ENCODE peak calls at places on chromosome 13, in seven cellular contexts. I is epithelial cell of esophagus, C is BE2C, D is NB4, M is astrocyte of the spinal cord, G is fibroblast of lung, L is AG04450. F is an unnamed sample.

GRCh38 chr13:63351533-63351932 is 1935.9 kb upstream of the PCDH20 start:
- DNase-seq in C (no peak), M (no peak), G (peak; percentile 1), I (no peak), D (no peak), L (no peak), F (no peak)

GRCh38 chr13:60583196-60583908 is 186.3 kb downstream of the TDRD3 start:
- DNase-seq in I (no peak), L (no peak), D (peak; percentile 93), G (peak; percentile 85), C (no peak), M (peak; percentile 79), F (peak; percentile 92)

GRCh38 chr13:65036999-65037398 is 2193.1 kb downstream of the PCDH9 start:
- DNase-seq in G (peak; percentile 7), M (no peak), D (no peak), I (no peak), C (no peak), L (no peak), F (no peak)

GRCh38 chr13:88125055-88125454 is 453.9 kb downstream of the SLITRK5 start:
- DNase-seq in L (no peak), G (no peak), C (no peak), D (no peak), I (no peak), M (no peak), F (no peak)

GRCh38 chr13:40401911-40402776 is 264.3 kb downstream of the FOXO1 start:
- DNase-seq in D (peak; percentile 100), I (peak; percentile 90), C (peak; percentile 39), G (peak; percentile 97), L (peak; percentile 79), M (peak; percentile 98), F (peak; percentile 99)

GRCh38 chr13:33868343-33868994 is 50.5 kb downstream of the RFC3 start:
- DNase-seq in D (peak; percentile 7), G (no peak), M (no peak), C (no peak), L (no peak), I (peak; percentile 54), F (no peak)

GRCh38 chr13:57123660-57124059 is 17.1 kb upstream of the PRR20A start:
- DNase-seq in D (no peak), L (no peak), I (no peak), M (peak; percentile 9), G (peak; percentile 3), C (no peak), F (peak; percentile 8)

GRCh38 chr13:110283661-110284516 is 23.1 kb downstream of the COL4A1 start:
- DNase-seq in G (peak; percentile 86), M (peak; percentile 65), D (no peak), L (no peak), C (no peak), I (no peak), F (peak; percentile 39)

GRCh38 chr13:97743946-97744345 is 209.5 kb upstream of the IPO5 start:
- DNase-seq in I (no peak), D (no peak), G (no peak), L (no peak), C (no peak), M (peak; percentile 9), F (peak; percentile 80)

GRCh38 chr13:109684836-109685602 is 101.4 kb downstream of the IRS2 start:
- DNase-seq in M (no peak), C (peak; percentile 31), G (peak; percentile 41), L (no peak), D (no peak), I (peak; percentile 91), F (peak; percentile 81)

GRCh38 chr13:74074723-74075122 is 59.5 kb downstream of the KLF12 start:
- DNase-seq in I (peak; percentile 46), G (peak; percentile 66), D (no peak), C (no peak), L (no peak), M (no peak), F (peak; percentile 55)

GRCh38 chr13:59230484-59231264 is 933.1 kb downstream of the DIAPH3 start:
- DNase-seq in G (no peak), L (no peak), M (no peak), I (no peak), D (no peak), C (no peak), F (no peak)

GRCh38 chr13:20270163-20270865 is 38.2 kb upstream of the GJB6 start:
- DNase-seq in I (peak; percentile 65), L (no peak), D (no peak), G (peak; percentile 50), C (no peak), M (peak; percentile 15), F (no peak)

GRCh38 chr13:98954313-98954712 is 23.6 kb downstream of the DOCK9 start:
- DNase-seq in D (no peak), M (peak; percentile 51), I (no peak), C (no peak), G (no peak), L (no peak), F (no peak)

GRCh38 chr13:67052550-67053237 is 177.4 kb downstream of the PCDH9 start:
- DNase-seq in L (no peak), I (no peak), M (no peak), G (no peak), D (no peak), C (no peak), F (no peak)

GRCh38 chr13:100392709-100393630 is 195.6 kb downstream of the GGACT start:
- DNase-seq in I (peak; percentile 97), D (peak; percentile 98), L (peak; percentile 98), M (peak; percentile 100), C (peak; percentile 48), G (peak; percentile 100), F (peak; percentile 99)

GRCh38 chr13:43880451-43880850 is 747 bp downstream of the LACC1 start:
- DNase-seq in G (no peak), C (no peak), M (no peak), D (no peak), I (peak; percentile 3), L (no peak), F (no peak)

GRCh38 chr13:68428292-68428691 is 1198.2 kb upstream of the PCDH9 start:
- DNase-seq in M (peak; percentile 25), L (no peak), D (no peak), C (no peak), I (peak; percentile 22), G (peak; percentile 56), F (no peak)

GRCh38 chr13:110412132-110412912 is 105.2 kb downstream of the COL4A2 start:
- DNase-seq in I (peak; percentile 97), L (peak; percentile 98), M (peak; percentile 99), C (peak; percentile 77), D (peak; percentile 87), G (peak; percentile 99), F (peak; percentile 100)

GRCh38 chr13:66222127-66222526 is 1008.0 kb downstream of the PCDH9 start:
- DNase-seq in I (no peak), L (no peak), G (no peak), D (peak; percentile 84), M (no peak), C (no peak), F (no peak)

GRCh38 chr13:98315466-98315865 is 138.4 kb upstream of the RNF113B start:
- DNase-seq in G (peak; percentile 59), D (no peak), C (no peak), M (peak; percentile 48), I (no peak), L (no peak), F (peak; percentile 63)

GRCh38 chr13:50549221-50549942 is 294.1 kb downstream of the DLEU7 start:
- DNase-seq in G (no peak), L (no peak), M (no peak), C (no peak), D (no peak), I (no peak), F (no peak)

GRCh38 chr13:34943675-34944634 is 1.9 kb downstream of the NBEA start:
- DNase-seq in C (no peak), D (no peak), G (no peak), L (no peak), M (no peak), I (no peak), F (no peak)
- H3K4me3 ChIP-seq in C (peak overlapping the region; percentile 85), D (no peak overlapping the region), G (peak overlapping the region; percentile 85), L (no peak overlapping the region), M (peak overlapping the region; percentile 68), I (no peak overlapping the region), F (peak overlapping the region; percentile 67)

DNA sequence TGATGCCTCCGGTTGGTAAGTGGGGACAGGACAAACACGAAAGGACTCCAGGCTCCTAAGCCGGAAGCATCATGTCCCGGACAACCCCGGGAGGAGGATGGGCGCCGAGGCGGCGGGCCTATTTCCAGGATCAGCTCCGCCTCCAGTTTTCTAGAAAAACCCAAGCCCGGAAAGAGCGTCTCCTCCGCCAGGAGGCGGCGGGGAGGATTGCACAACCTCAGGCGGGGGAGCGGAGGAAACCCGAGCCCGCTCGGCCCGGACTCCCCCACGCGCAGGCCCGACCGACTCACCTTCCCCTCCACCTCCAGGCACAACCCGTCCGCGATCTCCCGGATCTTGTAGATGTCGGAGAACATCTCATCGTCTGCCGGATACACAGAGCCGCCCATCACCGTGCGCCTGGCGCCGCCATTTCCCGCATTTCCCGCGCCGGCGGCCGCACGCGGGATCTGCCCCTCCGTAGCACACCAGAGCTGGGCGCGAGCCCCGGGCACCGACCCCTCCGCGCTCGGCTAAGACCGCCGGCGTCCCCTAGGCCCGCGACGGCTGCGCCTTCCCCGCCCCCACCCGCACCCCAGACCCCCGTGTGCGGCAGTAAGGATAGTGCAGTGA is 455 bp downstream of the TPT1 start:
- DNase-seq in M (peak; percentile 93), G (peak; percentile 88), D (peak; percentile 95), I (peak; percentile 86), L (peak; percentile 85), C (peak; percentile 89), F (peak; percentile 95)
- TF ChIP-seq CTCF in M (peak; percentile 64), G (peak; percentile 43), D (no peak), I (peak; percentile 59), L (peak; percentile 53), C (peak; percentile 58), F (peak; percentile 56)

GRCh38 chr13:76879876-76880270 is 6.3 kb downstream of the KCTD12 start:
- DNase-seq in M (no peak), L (no peak), D (no peak), I (no peak), G (no peak), C (no peak), F (no peak)
- H3K4me3 ChIP-seq in M (no peak overlapping the region), L (no peak overlapping the region), D (no peak overlapping the region), I (no peak overlapping the region), G (no peak overlapping the region), C (no peak overlapping the region), F (no peak overlapping the region)

GRCh38 chr13:78595458-78595818 is 7.9 kb downstream of the POU4F1 start:
- DNase-seq in G (no peak), C (no peak), I (no peak), D (no peak), L (no peak), M (no peak), F (no peak)
- TF ChIP-seq CTCF in G (no peak), C (no peak), I (no peak), D (no peak), L (no peak), M (no peak), F (no peak)

GRCh38 chr13:71867101-71867814 is at the start of gene DACH1:
- DNase-seq in I (peak; percentile 32), C (peak; percentile 79), L (no peak), G (peak; percentile 76), M (peak; percentile 65), D (peak; percentile 97), F (peak; percentile 62)
- H3K4me3 ChIP-seq in I (peak within 1 kb of the TSS; percentile 50), C (peak within 1 kb of the TSS; percentile 96), L (peak within 1 kb of the TSS; percentile 57), G (peak within 1 kb of the TSS; percentile 65), M (peak within 1 kb of the TSS; percentile 57), D (peak within 1 kb of the TSS; percentile 75), F (peak within 1 kb of the TSS; percentile 55)

DNA sequence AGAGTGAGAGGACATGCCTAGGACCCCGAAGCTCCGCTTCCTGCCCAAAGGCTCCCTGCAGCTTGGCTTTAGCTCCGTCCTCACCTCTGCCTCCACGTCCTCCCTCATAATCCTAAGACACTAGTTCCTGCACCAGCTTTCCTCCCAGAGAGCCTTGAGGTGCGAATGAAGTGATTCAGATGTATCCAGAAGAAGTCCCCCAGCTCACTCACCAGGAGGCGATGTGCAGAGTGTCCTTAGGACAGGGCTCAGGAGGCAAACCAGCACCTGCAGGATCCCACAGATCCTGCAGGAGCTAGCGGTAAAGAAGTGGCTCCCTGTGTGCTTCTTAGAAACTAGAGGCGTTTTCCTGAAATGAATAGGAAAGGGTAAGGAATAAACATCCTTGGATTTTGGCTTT is 109.7 kb downstream of the HSPH1 start:
- DNase-seq in M (no peak), D (no peak), C (no peak), L (no peak), G (no peak), I (no peak), F (no peak)
- TF ChIP-seq CTCF in M (no peak), D (no peak), C (peak; percentile 33), L (peak; percentile 10), G (peak; percentile 9), I (peak; percentile 8), F (peak; percentile 2)

F was measured in cardiac fibroblast.